ENCODE peak calls at places on chromosomes 16 and 17, in ten cellular contexts. O, U, F, M, X, J, W, V, E and G are unnamed samples.

GRCh38 chr16:27718767-27719445 is 169.0 kb downstream of the KATNIP start:
- DNase-seq in J (no peak), V (no peak), U (no peak), F (no peak), M (peak), X (no peak), W (peak), O (no peak), E (no peak), G (no peak)

GRCh38 chr16:60166-60565 is 6.5 kb downstream of the SNRNP25 start:
- DNase-seq in F (no peak), X (no peak), O (no peak), J (no peak), E (no peak), U (no peak), W (no peak), M (no peak), V (no peak), G (no peak)

GRCh38 chr16:71409038-71409775 is 32.6 kb downstream of the TLE7 start:
- DNase-seq in W (no peak), O (no peak), M (no peak), F (no peak), U (no peak), X (no peak), J (no peak), E (no peak), V (no peak), G (no peak)

GRCh38 chr17:40535924-40536717 is 29.2 kb downstream of the CCR7 start:
- DNase-seq in X (no peak), J (no peak), E (no peak), U (no peak), F (no peak), M (no peak), O (no peak), W (no peak), V (no peak), G (peak)

GRCh38 chr16:85974428-85975375 is 75.7 kb downstream of the IRF8 start:
- DNase-seq in F (peak), U (no peak), X (no peak), M (no peak), O (peak), V (no peak), J (no peak), W (no peak), E (no peak), G (no peak)

GRCh38 chr17:72119280-72119962 is 1.4 kb upstream of the SOX9 start:
- DNase-seq in E (no peak), W (no peak), O (no peak), X (no peak), M (no peak), F (no peak), U (no peak), V (no peak), J (no peak), G (no peak)

GRCh38 chr16:70703041-70703834 is 17.4 kb upstream of the MTSS2 start:
- DNase-seq in U (peak), X (no peak), V (peak), E (peak), F (peak), O (no peak), J (no peak), M (peak), W (no peak), G (peak)

GRCh38 chr17:48610282-48611211 is at the start of gene HOXB7:
- DNase-seq in F (peak), J (peak), V (no peak), E (peak), U (no peak), W (peak), M (peak), O (peak), X (no peak), G (peak)

GRCh38 chr17:39132192-39132600 is 19.2 kb downstream of the PLXDC1 start:
- DNase-seq in W (no peak), O (no peak), M (no peak), E (no peak), F (peak), J (no peak), V (peak), X (no peak), U (peak), G (peak)

GRCh38 chr17:74855323-74855722 is 4.4 kb downstream of the GRIN2C start:
- DNase-seq in E (no peak), V (no peak), W (no peak), X (no peak), U (no peak), M (no peak), J (no peak), O (no peak), F (no peak), G (no peak)

GRCh38 chr16:8634991-8635736 is 13.7 kb downstream of the METTL22 start:
- DNase-seq in J (no peak), E (no peak), F (no peak), W (no peak), O (peak), X (no peak), V (peak), U (no peak), M (no peak), G (peak)

GRCh38 chr17:80596760-80597608 is 52.3 kb downstream of the RPTOR start:
- DNase-seq in U (no peak), X (no peak), F (no peak), J (peak), W (no peak), O (no peak), E (no peak), M (no peak), V (peak), G (no peak)

GRCh38 chr16:68375801-68376536 is 65.2 kb downstream of the PRMT7 start:
- DNase-seq in W (no peak), O (no peak), J (no peak), X (no peak), U (no peak), V (no peak), E (no peak), M (no peak), F (no peak), G (no peak)

GRCh38 chr17:41413353-41413752 is 11.0 kb downstream of the KRT37 start:
- DNase-seq in F (no peak), J (no peak), V (peak), M (no peak), O (no peak), W (no peak), E (no peak), X (no peak), U (no peak), G (no peak)

GRCh38 chr17:29145289-29146058 is 34.7 kb downstream of the MYO18A start:
- DNase-seq in X (no peak), E (peak), O (peak), V (peak), W (no peak), J (peak), U (no peak), F (peak), M (peak), G (peak)

GRCh38 chr17:32719702-32720101 is 157.2 kb downstream of the MYO1D start:
- DNase-seq in U (no peak), V (no peak), J (no peak), E (no peak), M (peak), X (no peak), O (no peak), F (no peak), W (no peak), G (no peak)

GRCh38 chr17:44788139-44788538 is 29.4 kb downstream of the ADAM11 start:
- DNase-seq in X (no peak), W (no peak), F (no peak), M (no peak), O (no peak), J (no peak), U (no peak), E (no peak), V (no peak), G (no peak)

GRCh38 chr17:83117594-83117993 is 38.2 kb downstream of the METRNL start:
- DNase-seq in X (no peak), J (no peak), F (no peak), V (no peak), M (no peak), U (no peak), W (no peak), E (no peak), O (no peak), G (no peak)

GRCh38 chr17:80426671-80427326 is 11.8 kb downstream of the ENDOV start:
- DNase-seq in U (peak), F (peak), V (peak), E (peak), W (peak), O (peak), M (peak), X (no peak), J (peak), G (peak)

GRCh38 chr16:74623214-74623842 is 16.4 kb upstream of the GLG1 start:
- DNase-seq in U (no peak), X (no peak), J (no peak), O (peak), E (no peak), F (no peak), M (peak), W (no peak), V (peak), G (peak)

GRCh38 chr16:49733278-49734009 is 122.5 kb downstream of the ZNF423 start:
- DNase-seq in V (no peak), F (no peak), U (no peak), X (no peak), E (no peak), J (no peak), M (no peak), W (no peak), O (no peak), G (no peak)